ENCODE peak calls at places on chromosomes 5 and 9, in nine cellular contexts. A, F, U, N, H, R, X, Z and L are unnamed samples. For H3K4me1, the result is how much of the 10 kb centered on the place peaks cover.

GRCh38 chr5:81068063-81068462 is 107.9 kb downstream of the RASGRF2 start:
- DNase-seq in X (no peak), F (peak), N (no peak), U (no peak), Z (no peak), A (no peak), R (no peak), H (no peak), L (no peak)

GRCh38 chr5:1930880-1931589 is 48.3 kb upstream of the IRX4 start:
- DNase-seq in H (peak), N (peak), F (no peak), Z (no peak), A (no peak), X (no peak), U (no peak), R (no peak), L (no peak)

GRCh38 chr5:8861764-8862163 is 684.1 kb downstream of the SEMA5A start:
- DNase-seq in N (no peak), H (no peak), Z (no peak), R (no peak), F (no peak), U (no peak), A (no peak), X (no peak), L (no peak)

GRCh38 chr9:131739192-131739961 is 499 bp downstream of the RAPGEF1 start:
- DNase-seq in U (no peak), F (peak), H (peak), Z (peak), X (peak), N (peak), A (peak), R (no peak), L (no peak)

GRCh38 chr9:35756275-35756742 is 2.2 kb upstream of the MSMP start:
- DNase-seq in X (peak), R (no peak), U (no peak), Z (no peak), N (peak), A (no peak), H (peak), F (no peak), L (no peak)

GRCh38 chr9:112863781-112864180 is 26.9 kb downstream of the SLC46A2 start:
- DNase-seq in N (no peak), A (no peak), F (no peak), X (no peak), H (no peak), Z (no peak), U (no peak), R (no peak), L (no peak)

GRCh38 chr9:36204906-36205547 is 14.3 kb downstream of the CLTA start:
- DNase-seq in H (no peak), A (no peak), X (peak), N (no peak), R (no peak), U (no peak), F (no peak), Z (no peak), L (no peak)

GRCh38 chr9:128992995-128993394 is 35.1 kb downstream of the SH3GLB2 start:
- DNase-seq in H (no peak), A (no peak), R (no peak), N (no peak), X (peak), F (no peak), Z (peak), U (no peak), L (no peak)

GRCh38 chr9:116154334-116154975 is 864 bp downstream of the PAPPA start:
- DNase-seq in Z (no peak), F (peak), X (no peak), U (no peak), A (no peak), N (peak), H (peak), R (no peak), L (peak)

GRCh38 chr5:74639538-74640449 is 734 bp downstream of the ENC1 start:
- DNase-seq in N (peak), Z (peak), U (peak), F (peak), A (peak), X (peak), H (peak), R (no peak), L (no peak)

GRCh38 chr5:74641014-74641777 is 668 bp upstream of the ENC1 start:
- DNase-seq in H (peak), Z (peak), A (no peak), X (peak), R (peak), U (peak), N (peak), F (peak), L (peak)

GRCh38 chr5:74640450-74641013 is at the start of gene ENC1:
- DNase-seq in Z (peak), H (peak), R (peak), A (peak), N (peak), U (peak), F (peak), X (peak), L (peak)

GRCh38 chr5:74636552-74636951 is 4.0 kb downstream of the ENC1 start:
- DNase-seq in N (no peak), Z (no peak), R (no peak), F (no peak), H (no peak), A (no peak), U (no peak), X (no peak), L (no peak)

GRCh38 chr5:74638776-74639537 is 1.6 kb downstream of the ENC1 start:
- DNase-seq in N (no peak), Z (no peak), X (no peak), U (peak), H (no peak), F (peak), A (no peak), R (peak), L (no peak)
- H3K4me1 ChIP-seq in N (under half), Z (under half), X (under half), U (under half), H (under half), F (under half), A (under half), R (under half), L (half or more)

DNA sequence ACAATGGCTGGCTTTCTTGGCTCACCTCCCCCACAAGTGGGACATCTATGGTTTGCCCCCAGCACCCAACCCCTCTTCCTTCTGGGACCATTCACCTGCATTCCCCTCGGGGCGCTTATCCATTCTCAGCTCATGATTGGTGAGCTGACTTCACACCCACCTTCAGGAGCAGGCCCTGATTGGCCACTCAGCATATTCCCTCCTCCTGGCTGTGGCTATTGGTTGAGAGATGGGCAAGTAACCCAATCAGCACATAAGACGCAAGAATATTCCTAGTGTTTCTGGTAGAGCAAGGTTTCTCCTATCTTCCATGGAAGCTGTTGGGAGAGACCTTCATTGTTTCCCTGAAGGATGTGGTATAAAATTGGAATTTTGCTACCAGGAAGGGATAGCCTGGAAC is 22.7 kb upstream of the UNC5A start:
- DNase-seq in N (peak), A (no peak), Z (no peak), U (no peak), X (no peak), F (no peak), H (no peak), R (no peak), L (no peak)
- H3K4me1 ChIP-seq in N (under half), A (under half), Z (under half), U (under half), X (under half), F (under half), H (under half), R (under half), L (under half)

GRCh38 chr9:91155181-91155580 is 206.5 kb downstream of the AUH start:
- DNase-seq in F (no peak), X (no peak), A (no peak), Z (no peak), R (no peak), H (no peak), U (no peak), N (no peak), L (no peak)
- H3K4me1 ChIP-seq in F (under half), X (under half), A (under half), Z (under half), R (under half), H (under half), U (under half), N (under half), L (under half)

GRCh38 chr9:134325813-134326753 is at the start of gene RXRA:
- DNase-seq in X (peak), R (no peak), A (peak), F (peak), N (peak), U (peak), H (peak), Z (peak), L (peak)
- H3K4me1 ChIP-seq in X (under half), R (under half), A (under half), F (half or more), N (half or more), U (under half), H (under half), Z (under half), L (under half)

DNA sequence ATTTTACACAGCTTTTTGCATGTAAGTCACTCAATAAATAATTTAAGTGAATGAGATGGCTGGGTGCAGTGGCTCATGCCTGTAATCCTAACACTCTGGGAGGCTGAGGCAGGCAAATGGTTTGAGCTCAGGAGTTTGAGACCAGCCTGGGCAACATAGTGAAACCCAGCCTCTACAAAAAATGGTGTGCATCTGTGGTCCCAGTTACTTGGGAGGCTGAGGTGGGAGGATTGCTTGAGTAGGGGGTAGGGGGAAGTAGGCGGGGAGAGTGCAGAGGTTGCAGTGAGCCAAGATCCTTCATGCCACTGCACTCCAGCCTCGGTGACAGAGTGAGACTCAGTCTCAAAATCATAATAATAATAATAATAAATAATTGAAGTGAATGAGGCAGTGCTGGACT is 10.2 kb downstream of the KLF9 start:
- DNase-seq in X (no peak), H (no peak), N (no peak), U (no peak), Z (no peak), F (no peak), A (no peak), R (no peak), L (no peak)
- H3K4me1 ChIP-seq in X (half or more), H (half or more), N (half or more), U (under half), Z (under half), F (under half), A (half or more), R (under half), L (under half)

GRCh38 chr5:140403613-140404012 is 2.0 kb downstream of the ANKHD1 start:
- DNase-seq in R (no peak), N (no peak), F (no peak), X (no peak), U (no peak), H (no peak), Z (no peak), A (no peak), L (no peak)

GRCh38 chr5:140398379-140398811 is 3.2 kb upstream of the ANKHD1 start:
- DNase-seq in H (no peak), U (no peak), A (no peak), R (no peak), Z (no peak), F (no peak), N (no peak), X (no peak), L (no peak)

GRCh38 chr5:140402258-140403074 is 833 bp downstream of the ANKHD1 start:
- DNase-seq in F (peak), H (no peak), A (peak), U (peak), R (no peak), N (peak), X (peak), Z (peak), L (peak)

GRCh38 chr5:140401362-140402257 is at the start of gene ANKHD1:
- DNase-seq in A (peak), R (peak), N (peak), H (peak), U (peak), Z (peak), F (peak), X (peak), L (peak)

DNA sequence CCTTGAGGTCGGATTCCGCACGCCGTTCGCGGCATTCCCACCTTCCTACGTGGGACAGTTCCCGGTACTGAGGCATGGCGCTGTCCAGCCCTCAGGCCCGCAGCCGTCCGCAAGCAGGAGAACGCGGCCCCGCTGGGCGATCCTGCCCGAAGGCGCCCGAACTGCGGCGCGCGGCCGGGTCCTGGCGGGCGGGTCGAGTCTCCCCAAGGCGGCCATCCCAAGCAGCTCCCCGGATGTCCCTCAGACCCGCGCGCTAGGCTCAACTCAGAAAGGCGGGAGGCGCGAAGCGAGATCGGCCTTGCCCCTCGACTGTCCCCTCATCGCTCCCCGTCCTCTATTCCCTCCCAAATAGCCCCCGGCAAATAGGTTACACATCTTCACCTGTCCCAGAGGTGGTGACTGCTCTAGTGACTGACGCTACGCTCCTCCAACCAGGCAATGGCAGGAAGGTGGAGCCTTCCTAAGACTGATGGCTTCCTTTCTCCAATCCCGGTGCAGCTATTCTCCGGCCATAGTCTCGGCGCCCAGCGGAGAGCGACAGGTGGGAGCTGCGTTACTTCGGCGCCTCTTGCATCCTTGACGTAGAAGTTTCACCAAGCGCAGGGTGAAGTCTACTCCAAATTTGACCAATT is 787 bp upstream of the ANKHD1 start:
- DNase-seq in A (peak), F (peak), R (peak), X (peak), H (peak), U (peak), Z (peak), N (peak), L (peak)
- H3K4me1 ChIP-seq in A (under half), F (under half), R (under half), X (under half), H (under half), U (under half), Z (under half), N (under half), L (under half)

DNA sequence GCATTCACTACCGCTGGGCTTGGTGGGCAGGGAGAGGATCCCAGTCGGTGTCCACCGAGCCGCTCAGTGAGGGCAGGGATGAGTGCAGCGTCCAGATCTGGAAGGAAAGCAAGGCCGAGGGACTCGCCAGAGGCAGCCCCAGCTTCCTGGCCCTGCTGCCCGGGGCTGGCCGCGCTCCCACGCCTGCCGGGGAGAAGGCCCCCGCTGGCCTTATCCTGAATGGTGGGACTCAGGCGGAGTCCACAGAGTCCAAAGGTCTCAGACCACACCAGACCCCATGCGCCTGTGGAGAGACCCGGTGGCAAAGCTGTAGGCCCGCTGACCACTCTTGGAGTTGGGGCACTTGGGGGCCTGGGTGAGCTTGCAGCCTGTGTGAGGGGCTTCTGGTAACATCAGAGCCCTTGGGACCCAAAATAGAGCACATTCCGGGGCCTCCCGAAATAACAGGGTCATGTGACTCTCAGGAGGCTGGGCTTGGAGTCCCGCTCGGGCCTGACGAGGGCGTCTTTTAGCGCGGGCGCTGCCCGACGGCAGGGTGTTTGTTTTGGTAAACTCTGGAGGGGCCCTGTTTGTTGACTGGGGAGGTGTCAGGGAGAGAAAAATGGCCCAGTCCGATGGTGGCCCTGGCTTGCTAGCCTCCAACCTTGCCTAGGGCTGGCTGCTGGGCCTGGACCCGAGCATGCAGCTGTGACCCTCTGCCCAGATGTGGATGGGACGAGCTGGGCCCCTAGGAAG is 2.8 kb downstream of the RXRA start:
- DNase-seq in R (no peak), Z (no peak), N (no peak), U (no peak), F (no peak), A (no peak), X (peak), H (peak), L (no peak)
- H3K4me1 ChIP-seq in R (under half), Z (under half), N (half or more), U (half or more), F (half or more), A (under half), X (half or more), H (half or more), L (under half)

DNA sequence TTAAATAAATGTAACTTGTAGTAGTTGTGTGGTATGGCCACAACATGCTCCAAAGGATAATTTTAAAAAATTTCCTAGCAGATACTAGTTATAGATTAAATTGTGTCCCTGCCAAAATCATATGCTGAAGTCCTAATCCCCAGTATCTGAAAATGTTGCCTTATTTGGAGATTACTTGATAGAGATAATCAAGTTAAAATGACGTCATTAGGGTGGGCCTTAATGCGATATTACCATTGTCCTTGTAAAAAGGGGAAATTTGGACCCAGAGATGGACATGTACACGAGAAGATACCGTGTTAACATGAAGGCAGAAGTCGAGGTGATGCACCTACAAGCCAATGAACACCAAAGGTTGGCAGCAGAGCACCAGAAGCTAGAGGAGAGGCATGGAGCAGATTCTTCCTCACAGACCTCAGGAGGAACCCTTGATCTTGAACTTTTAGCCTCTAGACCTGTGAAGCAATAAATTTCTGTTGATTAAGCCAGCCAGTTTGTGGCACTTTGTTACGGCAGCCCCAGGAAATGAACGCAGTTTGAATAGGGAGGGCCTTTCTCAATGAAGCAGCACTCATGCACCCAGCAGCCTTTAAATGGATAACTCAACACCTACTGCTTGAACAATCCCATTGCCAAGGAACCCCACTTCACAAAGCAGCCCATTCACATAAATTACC is 148.9 kb downstream of the ARHGAP26 start:
- DNase-seq in F (peak), A (no peak), N (no peak), Z (no peak), X (no peak), H (no peak), U (no peak), R (no peak), L (no peak)
- H3K4me1 ChIP-seq in F (under half), A (under half), N (under half), Z (under half), X (under half), H (under half), U (under half), R (under half), L (under half)

GRCh38 chr5:5900350-5900749 is 477.9 kb downstream of the ICE1 start:
- DNase-seq in Z (no peak), U (no peak), X (no peak), F (no peak), R (no peak), N (no peak), A (no peak), H (no peak), L (no peak)
- H3K4me1 ChIP-seq in Z (under half), U (under half), X (under half), F (under half), R (under half), N (under half), A (under half), H (under half), L (under half)

DNA sequence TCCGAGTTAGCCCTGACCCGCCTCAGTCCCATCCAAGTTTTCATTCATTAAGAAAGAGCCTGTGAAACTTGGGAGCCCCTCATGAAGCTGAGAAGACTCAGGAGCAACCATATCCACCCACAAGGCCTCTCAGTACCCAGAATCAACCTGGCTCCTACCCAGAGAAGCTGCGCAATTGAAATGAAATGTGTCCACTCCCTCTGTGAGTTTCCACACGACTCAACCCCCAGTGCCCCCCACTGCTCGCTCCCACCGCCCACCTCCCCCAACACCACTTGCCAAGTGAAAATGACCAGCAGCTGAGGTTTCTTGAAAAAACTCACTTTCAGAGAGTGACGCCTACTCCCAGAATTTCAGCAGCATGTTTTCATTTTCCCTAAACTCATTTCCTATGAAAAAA is 104.6 kb downstream of the CDK5RAP2 start:
- DNase-seq in Z (no peak), F (no peak), X (no peak), N (no peak), U (peak), R (no peak), H (peak), A (no peak), L (no peak)
- H3K4me1 ChIP-seq in Z (under half), F (under half), X (under half), N (under half), U (under half), R (under half), H (under half), A (under half), L (under half)